ENCODE peak calls at places on chromosomes 6 and 20, in seven cellular contexts. K is uterus, L is brain microvascular endothelial cell, V is OCI-LY7, P is LoVo, C is tibial nerve, X is GM13977. J is an unnamed sample.

GRCh38 chr6:94668896-94669295 is 908.4 kb upstream of the MANEA start:
- DNase-seq in P (no peak), K (no peak), L (no peak), C (no peak), X (no peak), V (no peak), J (no peak)

GRCh38 chr20:53899351-53900167 is 170.8 kb downstream of the BCAS1 start:
- DNase-seq in P (peak; percentile 73), V (peak; percentile 93), L (no peak), C (no peak), X (no peak), K (peak; percentile 35), J (peak; percentile 68)

GRCh38 chr6:127784468-127784867 is 116.4 kb downstream of the THEMIS start:
- DNase-seq in L (no peak), P (no peak), X (no peak), K (no peak), V (no peak), C (no peak), J (no peak)

GRCh38 chr6:49582529-49582928 is 32.1 kb downstream of the C6orf141 start:
- DNase-seq in P (no peak), C (no peak), L (no peak), V (no peak), K (no peak), X (no peak), J (no peak)

GRCh38 chr6:3751019-3751729 is at the start of gene PXDC1:
- DNase-seq in C (no peak), V (no peak), P (no peak), X (peak; percentile 52), L (no peak), K (no peak), J (no peak)

GRCh38 chr6:34305982-34306702 is 57.3 kb upstream of the SMIM29 start:
- DNase-seq in C (no peak), L (no peak), P (no peak), V (no peak), X (no peak), K (peak; percentile 19), J (no peak)

GRCh38 chr6:136526196-136526930 is 23.9 kb downstream of the MAP7 start:
- DNase-seq in P (no peak), L (peak; percentile 42), X (no peak), C (no peak), K (no peak), V (no peak), J (no peak)

GRCh38 chr6:150403458-150404245 is 34.8 kb downstream of the IYD start:
- DNase-seq in X (no peak), L (peak; percentile 98), P (peak; percentile 25), V (no peak), K (no peak), C (no peak), J (no peak)

GRCh38 chr6:150568560-150568959 is 31.1 kb upstream of the PLEKHG1 start:
- DNase-seq in X (no peak), L (no peak), V (no peak), C (no peak), K (no peak), P (no peak), J (no peak)

GRCh38 chr20:37202267-37202943 is 23.1 kb upstream of the MROH8 start:
- DNase-seq in V (peak; percentile 32), X (no peak), L (peak; percentile 91), C (no peak), K (peak; percentile 60), P (peak; percentile 69), J (peak; percentile 27)

GRCh38 chr20:21182832-21183563 is 57.1 kb downstream of the KIZ start:
- DNase-seq in K (peak; percentile 65), V (no peak), P (peak; percentile 83), X (no peak), C (no peak), L (peak; percentile 64), J (no peak)

GRCh38 chr6:22668307-22668706 is 98.9 kb downstream of the HDGFL1 start:
- DNase-seq in C (no peak), K (no peak), X (no peak), P (no peak), L (peak; percentile 2), V (no peak), J (no peak)

GRCh38 chr6:514396-514973 is 122.9 kb downstream of the IRF4 start:
- DNase-seq in X (no peak), L (no peak), V (no peak), P (no peak), C (no peak), K (no peak), J (no peak)

GRCh38 chr6:135181333-135182119 is 418 bp downstream of the MYB start:
- DNase-seq in C (no peak), P (peak; percentile 19), K (no peak), X (peak; percentile 26), L (no peak), V (peak; percentile 44), J (peak; percentile 43)

GRCh38 chr20:42218566-42218965 is 600.4 kb upstream of the CHD6 start:
- DNase-seq in L (no peak), C (no peak), P (no peak), K (no peak), V (no peak), X (no peak), J (no peak)

GRCh38 chr20:21607971-21608735 is 94.3 kb upstream of the NKX2-2 start:
- DNase-seq in K (no peak), C (no peak), V (no peak), L (no peak), P (no peak), X (no peak), J (no peak)

GRCh38 chr20:35699127-35699913 is at the start of the genes NFS1 and ROMO1:
- DNase-seq in K (peak; percentile 81), X (peak; percentile 94), L (peak; percentile 61), C (peak; percentile 71), V (peak; percentile 92), P (peak; percentile 87), J (peak; percentile 91)

GRCh38 chr20:59752101-59752586 is 147.8 kb downstream of the PHACTR3 start:
- DNase-seq in X (peak; percentile 77), L (no peak), P (no peak), K (no peak), C (no peak), V (peak; percentile 26), J (no peak)

GRCh38 chr6:145148392-145149175 is 586.7 kb downstream of the EPM2A start:
- DNase-seq in L (peak; percentile 36), P (peak; percentile 64), V (no peak), K (no peak), X (no peak), C (no peak), J (no peak)

GRCh38 chr6:163054641-163055040 is 326.9 kb downstream of the PACRG start:
- DNase-seq in C (no peak), V (no peak), K (no peak), L (no peak), X (no peak), P (no peak), J (no peak)

GRCh38 chr6:111846061-111846460 is 27.2 kb downstream of the FYN start:
- DNase-seq in P (no peak), X (no peak), L (no peak), K (no peak), C (no peak), V (no peak), J (no peak)